ENCODE peak calls at places on chromosome 15, in eight cellular contexts. One of them, this sample, is unnamed.

GRCh38 chr15:79978694-79979519 is 7.9 kb upstream of the BCL2A1 start:
- DNase-seq in H54: no peak
- DNase-seq in activated T-helper 1 cell treated with Interleukin-2 at 50 U/mL for 16 hours: no peak
- DNase-seq in NCI-H774: no peak
- DNase-seq in posterior cingulate gyrus: no peak
- DNase-seq in substantia nigra: no peak
- DNase-seq in activated CD8-positive, alpha-beta memory T cell treated with anti-CD3 and anti-CD28 coated beads, Interleukin-2, amount 50 U/mL, for 48 hours: no peak
- DNase-seq in colonic mucosa: no peak
- DNase-seq in this sample: no peak

GRCh38 chr15:68807249-68807648 is 13.4 kb downstream of the ANP32A start:
- DNase-seq in H54: no peak
- DNase-seq in activated T-helper 1 cell treated with Interleukin-2 at 50 U/mL for 16 hours: no peak
- DNase-seq in NCI-H774: no peak
- DNase-seq in posterior cingulate gyrus: no peak
- DNase-seq in substantia nigra: no peak
- DNase-seq in activated CD8-positive, alpha-beta memory T cell treated with anti-CD3 and anti-CD28 coated beads, Interleukin-2, amount 50 U/mL, for 48 hours: peak; percentile 35
- DNase-seq in colonic mucosa: no peak
- DNase-seq in this sample: no peak

GRCh38 chr15:89670985-89671560 is 8.1 kb downstream of the PLIN1 start:
- DNase-seq in H54: no peak
- DNase-seq in activated T-helper 1 cell treated with Interleukin-2 at 50 U/mL for 16 hours: no peak
- DNase-seq in NCI-H774: no peak
- DNase-seq in posterior cingulate gyrus: no peak
- DNase-seq in substantia nigra: no peak
- DNase-seq in activated CD8-positive, alpha-beta memory T cell treated with anti-CD3 and anti-CD28 coated beads, Interleukin-2, amount 50 U/mL, for 48 hours: no peak
- DNase-seq in colonic mucosa: no peak
- DNase-seq in this sample: no peak

GRCh38 chr15:41917767-41918430 is 24.0 kb upstream of the SPTBN5 start:
- DNase-seq in H54: peak; percentile 55
- DNase-seq in activated T-helper 1 cell treated with Interleukin-2 at 50 U/mL for 16 hours: no peak
- DNase-seq in NCI-H774: no peak
- DNase-seq in posterior cingulate gyrus: no peak
- DNase-seq in substantia nigra: no peak
- DNase-seq in activated CD8-positive, alpha-beta memory T cell treated with anti-CD3 and anti-CD28 coated beads, Interleukin-2, amount 50 U/mL, for 48 hours: no peak
- DNase-seq in colonic mucosa: no peak
- DNase-seq in this sample: no peak

GRCh38 chr15:64897345-64897985 is 14.2 kb upstream of the ANKDD1A start:
- DNase-seq in H54: peak; percentile 49
- DNase-seq in activated T-helper 1 cell treated with Interleukin-2 at 50 U/mL for 16 hours: no peak
- DNase-seq in NCI-H774: no peak
- DNase-seq in posterior cingulate gyrus: no peak
- DNase-seq in substantia nigra: peak; percentile 41
- DNase-seq in activated CD8-positive, alpha-beta memory T cell treated with anti-CD3 and anti-CD28 coated beads, Interleukin-2, amount 50 U/mL, for 48 hours: no peak
- DNase-seq in colonic mucosa: no peak
- DNase-seq in this sample: no peak

GRCh38 chr15:94230886-94231727 is at the start of gene MCTP2:
- DNase-seq in H54: no peak
- DNase-seq in activated T-helper 1 cell treated with Interleukin-2 at 50 U/mL for 16 hours: peak; percentile 73
- DNase-seq in NCI-H774: peak; percentile 87
- DNase-seq in posterior cingulate gyrus: no peak
- DNase-seq in substantia nigra: no peak
- DNase-seq in activated CD8-positive, alpha-beta memory T cell treated with anti-CD3 and anti-CD28 coated beads, Interleukin-2, amount 50 U/mL, for 48 hours: peak; percentile 91
- DNase-seq in colonic mucosa: peak; percentile 92
- DNase-seq in this sample: peak; percentile 91

GRCh38 chr15:99052205-99052604 is 44.6 kb upstream of the PGPEP1L start:
- DNase-seq in H54: no peak
- DNase-seq in activated T-helper 1 cell treated with Interleukin-2 at 50 U/mL for 16 hours: no peak
- DNase-seq in NCI-H774: no peak
- DNase-seq in posterior cingulate gyrus: no peak
- DNase-seq in substantia nigra: no peak
- DNase-seq in activated CD8-positive, alpha-beta memory T cell treated with anti-CD3 and anti-CD28 coated beads, Interleukin-2, amount 50 U/mL, for 48 hours: no peak
- DNase-seq in colonic mucosa: no peak
- DNase-seq in this sample: no peak

GRCh38 chr15:55708720-55709119 is 34.2 kb downstream of the PRTG start:
- DNase-seq in H54: no peak
- DNase-seq in activated T-helper 1 cell treated with Interleukin-2 at 50 U/mL for 16 hours: no peak
- DNase-seq in NCI-H774: no peak
- DNase-seq in posterior cingulate gyrus: no peak
- DNase-seq in substantia nigra: no peak
- DNase-seq in activated CD8-positive, alpha-beta memory T cell treated with anti-CD3 and anti-CD28 coated beads, Interleukin-2, amount 50 U/mL, for 48 hours: no peak
- DNase-seq in colonic mucosa: no peak
- DNase-seq in this sample: no peak

GRCh38 chr15:73240864-73241499 is 127.8 kb downstream of the HCN4 start:
- DNase-seq in H54: peak; percentile 7
- DNase-seq in activated T-helper 1 cell treated with Interleukin-2 at 50 U/mL for 16 hours: peak; percentile 35
- DNase-seq in NCI-H774: peak; percentile 43
- DNase-seq in posterior cingulate gyrus: peak; percentile 22
- DNase-seq in substantia nigra: peak; percentile 24
- DNase-seq in activated CD8-positive, alpha-beta memory T cell treated with anti-CD3 and anti-CD28 coated beads, Interleukin-2, amount 50 U/mL, for 48 hours: peak; percentile 87
- DNase-seq in colonic mucosa: peak; percentile 82
- DNase-seq in this sample: no peak

GRCh38 chr15:38349251-38349650 is 96.6 kb downstream of the SPRED1 start:
- DNase-seq in H54: no peak
- DNase-seq in activated T-helper 1 cell treated with Interleukin-2 at 50 U/mL for 16 hours: no peak
- DNase-seq in NCI-H774: no peak
- DNase-seq in posterior cingulate gyrus: no peak
- DNase-seq in substantia nigra: no peak
- DNase-seq in activated CD8-positive, alpha-beta memory T cell treated with anti-CD3 and anti-CD28 coated beads, Interleukin-2, amount 50 U/mL, for 48 hours: no peak
- DNase-seq in colonic mucosa: no peak
- DNase-seq in this sample: no peak

GRCh38 chr15:91186892-91187644 is 87.0 kb downstream of the SV2B start:
- DNase-seq in H54: no peak
- DNase-seq in activated T-helper 1 cell treated with Interleukin-2 at 50 U/mL for 16 hours: no peak
- DNase-seq in NCI-H774: no peak
- DNase-seq in posterior cingulate gyrus: no peak
- DNase-seq in substantia nigra: no peak
- DNase-seq in activated CD8-positive, alpha-beta memory T cell treated with anti-CD3 and anti-CD28 coated beads, Interleukin-2, amount 50 U/mL, for 48 hours: no peak
- DNase-seq in colonic mucosa: no peak
- DNase-seq in this sample: no peak

GRCh38 chr15:67137951-67138935 is 72.8 kb downstream of the SMAD3 start:
- DNase-seq in H54: no peak
- DNase-seq in activated T-helper 1 cell treated with Interleukin-2 at 50 U/mL for 16 hours: no peak
- DNase-seq in NCI-H774: no peak
- DNase-seq in posterior cingulate gyrus: no peak
- DNase-seq in substantia nigra: no peak
- DNase-seq in activated CD8-positive, alpha-beta memory T cell treated with anti-CD3 and anti-CD28 coated beads, Interleukin-2, amount 50 U/mL, for 48 hours: no peak
- DNase-seq in colonic mucosa: no peak
- DNase-seq in this sample: no peak

GRCh38 chr15:100771745-100772144 is 107.9 kb upstream of the ALDH1A3 start:
- DNase-seq in H54: no peak
- DNase-seq in activated T-helper 1 cell treated with Interleukin-2 at 50 U/mL for 16 hours: no peak
- DNase-seq in NCI-H774: no peak
- DNase-seq in posterior cingulate gyrus: no peak
- DNase-seq in substantia nigra: no peak
- DNase-seq in activated CD8-positive, alpha-beta memory T cell treated with anti-CD3 and anti-CD28 coated beads, Interleukin-2, amount 50 U/mL, for 48 hours: no peak
- DNase-seq in colonic mucosa: no peak
- DNase-seq in this sample: peak; percentile 87

GRCh38 chr15:98146031-98146430 is 185.5 kb downstream of the ARRDC4 start:
- DNase-seq in H54: no peak
- DNase-seq in activated T-helper 1 cell treated with Interleukin-2 at 50 U/mL for 16 hours: no peak
- DNase-seq in NCI-H774: no peak
- DNase-seq in posterior cingulate gyrus: no peak
- DNase-seq in substantia nigra: no peak
- DNase-seq in activated CD8-positive, alpha-beta memory T cell treated with anti-CD3 and anti-CD28 coated beads, Interleukin-2, amount 50 U/mL, for 48 hours: no peak
- DNase-seq in colonic mucosa: no peak
- DNase-seq in this sample: no peak

GRCh38 chr15:62644216-62644873 is 398.2 kb upstream of the TPM1 start:
- DNase-seq in H54: no peak
- DNase-seq in activated T-helper 1 cell treated with Interleukin-2 at 50 U/mL for 16 hours: no peak
- DNase-seq in NCI-H774: no peak
- DNase-seq in posterior cingulate gyrus: no peak
- DNase-seq in substantia nigra: no peak
- DNase-seq in activated CD8-positive, alpha-beta memory T cell treated with anti-CD3 and anti-CD28 coated beads, Interleukin-2, amount 50 U/mL, for 48 hours: no peak
- DNase-seq in colonic mucosa: no peak
- DNase-seq in this sample: peak; percentile 52

GRCh38 chr15:85642693-85643058 is 152.0 kb downstream of the KLHL25 start:
- DNase-seq in H54: no peak
- DNase-seq in activated T-helper 1 cell treated with Interleukin-2 at 50 U/mL for 16 hours: no peak
- DNase-seq in NCI-H774: no peak
- DNase-seq in posterior cingulate gyrus: no peak
- DNase-seq in substantia nigra: no peak
- DNase-seq in activated CD8-positive, alpha-beta memory T cell treated with anti-CD3 and anti-CD28 coated beads, Interleukin-2, amount 50 U/mL, for 48 hours: no peak
- DNase-seq in colonic mucosa: peak; percentile 36
- DNase-seq in this sample: no peak

GRCh38 chr15:84658788-84659411 is 901 bp upstream of the NMB start:
- DNase-seq in H54: no peak
- DNase-seq in activated T-helper 1 cell treated with Interleukin-2 at 50 U/mL for 16 hours: no peak
- DNase-seq in NCI-H774: no peak
- DNase-seq in posterior cingulate gyrus: no peak
- DNase-seq in substantia nigra: no peak
- DNase-seq in activated CD8-positive, alpha-beta memory T cell treated with anti-CD3 and anti-CD28 coated beads, Interleukin-2, amount 50 U/mL, for 48 hours: no peak
- DNase-seq in colonic mucosa: no peak
- DNase-seq in this sample: no peak

GRCh38 chr15:77369168-77369567 is 50.7 kb downstream of the PEAK1 start:
- DNase-seq in H54: no peak
- DNase-seq in activated T-helper 1 cell treated with Interleukin-2 at 50 U/mL for 16 hours: no peak
- DNase-seq in NCI-H774: no peak
- DNase-seq in posterior cingulate gyrus: no peak
- DNase-seq in substantia nigra: no peak
- DNase-seq in activated CD8-positive, alpha-beta memory T cell treated with anti-CD3 and anti-CD28 coated beads, Interleukin-2, amount 50 U/mL, for 48 hours: no peak
- DNase-seq in colonic mucosa: no peak
- DNase-seq in this sample: no peak

GRCh38 chr15:92365816-92366215 is 27.9 kb upstream of the ST8SIA2 start:
- DNase-seq in H54: no peak
- DNase-seq in activated T-helper 1 cell treated with Interleukin-2 at 50 U/mL for 16 hours: no peak
- DNase-seq in NCI-H774: no peak
- DNase-seq in posterior cingulate gyrus: no peak
- DNase-seq in substantia nigra: no peak
- DNase-seq in activated CD8-positive, alpha-beta memory T cell treated with anti-CD3 and anti-CD28 coated beads, Interleukin-2, amount 50 U/mL, for 48 hours: no peak
- DNase-seq in colonic mucosa: no peak
- DNase-seq in this sample: no peak

GRCh38 chr15:97652700-97653167 is 307.8 kb upstream of the ARRDC4 start:
- DNase-seq in H54: no peak
- DNase-seq in activated T-helper 1 cell treated with Interleukin-2 at 50 U/mL for 16 hours: no peak
- DNase-seq in NCI-H774: peak; percentile 29
- DNase-seq in posterior cingulate gyrus: no peak
- DNase-seq in substantia nigra: no peak
- DNase-seq in activated CD8-positive, alpha-beta memory T cell treated with anti-CD3 and anti-CD28 coated beads, Interleukin-2, amount 50 U/mL, for 48 hours: no peak
- DNase-seq in colonic mucosa: no peak
- DNase-seq in this sample: no peak

GRCh38 chr15:28912422-28912821 is 26.6 kb downstream of the APBA2 start:
- DNase-seq in H54: no peak
- DNase-seq in activated T-helper 1 cell treated with Interleukin-2 at 50 U/mL for 16 hours: no peak
- DNase-seq in NCI-H774: no peak
- DNase-seq in posterior cingulate gyrus: no peak
- DNase-seq in substantia nigra: no peak
- DNase-seq in activated CD8-positive, alpha-beta memory T cell treated with anti-CD3 and anti-CD28 coated beads, Interleukin-2, amount 50 U/mL, for 48 hours: no peak
- DNase-seq in colonic mucosa: no peak
- DNase-seq in this sample: no peak